ENCODE peak calls at places on chromosomes 4 and X, in seven cellular contexts. I, N, Q, H, S, K and F are unnamed samples.

GRCh38 chrX:140164383-140164782 is 199.1 kb upstream of the CXorf66 start:
- DNase-seq in Q (no peak), I (no peak), N (no peak), H (no peak), S (no peak), K (no peak), F (no peak)

GRCh38 chr4:168840988-168841681 is 168.9 kb downstream of the CBR4 start:
- DNase-seq in S (no peak), H (no peak), I (peak; percentile 39), N (no peak), Q (no peak), K (no peak), F (no peak)

GRCh38 chr4:53616219-53616618 is 24.9 kb upstream of the LNX1 start:
- DNase-seq in N (no peak), I (no peak), K (no peak), S (no peak), Q (no peak), H (no peak), F (no peak)

GRCh38 chrX:132853040-132853439 is 105.4 kb downstream of the HS6ST2 start:
- DNase-seq in N (no peak), Q (no peak), K (no peak), S (no peak), I (no peak), H (no peak), F (no peak)

GRCh38 chr4:131091896-131092295 is 1995.9 kb downstream of the C4orf33 start:
- DNase-seq in N (peak; percentile 47), Q (no peak), S (peak; percentile 30), H (peak; percentile 15), K (no peak), I (no peak), F (no peak)

GRCh38 chr4:34676390-34676789 is 1567.9 kb downstream of the ARAP2 start:
- DNase-seq in Q (no peak), N (no peak), I (no peak), S (no peak), H (peak; percentile 9), K (no peak), F (no peak)

GRCh38 chrX:137032841-137033773 is 688 bp downstream of the GPR101 start:
- DNase-seq in N (no peak), S (no peak), K (no peak), I (no peak), H (no peak), Q (no peak), F (no peak)

GRCh38 chr4:7295917-7296660 is 103.8 kb downstream of the SORCS2 start:
- DNase-seq in Q (no peak), H (no peak), K (no peak), I (no peak), N (peak; percentile 50), S (no peak), F (no peak)

GRCh38 chr4:77881460-77882295 is 19.0 kb downstream of the MRPL1 start:
- DNase-seq in Q (no peak), S (no peak), I (no peak), K (no peak), N (no peak), H (no peak), F (no peak)

GRCh38 chr4:125389713-125390112 is 75.0 kb downstream of the FAT4 start:
- DNase-seq in Q (no peak), K (no peak), H (no peak), N (no peak), I (no peak), S (no peak), F (no peak)

GRCh38 chr4:40525811-40526598 is 103.7 kb downstream of the RBM47 start:
- DNase-seq in N (no peak), H (no peak), I (peak; percentile 17), S (no peak), Q (no peak), K (no peak), F (no peak)

GRCh38 chr4:7280906-7281305 is 88.6 kb downstream of the SORCS2 start:
- DNase-seq in H (no peak), N (no peak), I (no peak), Q (no peak), S (no peak), K (no peak), F (no peak)

GRCh38 chrX:118780509-118780908 is 43.1 kb upstream of the ZCCHC12 start:
- DNase-seq in I (no peak), Q (no peak), H (no peak), S (peak; percentile 2), K (no peak), N (no peak), F (no peak)

GRCh38 chrX:153781428-153782047 is 697 bp downstream of the SRPK3 start:
- DNase-seq in I (no peak), H (no peak), K (no peak), N (no peak), Q (no peak), S (peak; percentile 54), F (no peak)

GRCh38 chrX:83658731-83659130 is 150.6 kb downstream of the POU3F4 start:
- DNase-seq in I (no peak), H (peak; percentile 26), K (no peak), N (no peak), S (no peak), Q (no peak), F (no peak)

GRCh38 chr4:180060159-180060889 is 2182.9 kb upstream of the TENM3 start:
- DNase-seq in N (peak; percentile 33), H (peak; percentile 45), K (no peak), Q (no peak), S (no peak), I (no peak), F (peak; percentile 25)

GRCh38 chr4:4427478-4427870 is 40.6 kb downstream of the NSG1 start:
- DNase-seq in Q (no peak), I (no peak), N (no peak), H (no peak), K (no peak), S (no peak), F (no peak)

GRCh38 chr4:175811171-175811570 is 893 bp downstream of the GPM6A start:
- DNase-seq in Q (no peak), H (no peak), I (no peak), K (no peak), N (no peak), S (no peak), F (no peak)

GRCh38 chrX:80334583-80334982 is 85.7 kb upstream of the TENT5D start:
- DNase-seq in N (no peak), I (no peak), K (no peak), S (no peak), Q (no peak), H (no peak), F (no peak)

GRCh38 chr4:183011213-183011907 is 87.7 kb upstream of the WWC2 start:
- DNase-seq in N (no peak), H (no peak), K (no peak), I (no peak), Q (no peak), S (no peak), F (no peak)

GRCh38 chr4:65561164-65561563 is 109.1 kb downstream of the EPHA5 start:
- DNase-seq in S (no peak), N (no peak), K (no peak), H (no peak), I (no peak), Q (no peak), F (no peak)

GRCh38 chr4:2497931-2498330 is 29.0 kb downstream of the RNF4 start:
- DNase-seq in I (no peak), S (no peak), H (no peak), K (no peak), N (peak; percentile 30), Q (no peak), F (no peak)

GRCh38 chr4:152831416-152831815 is 51.7 kb downstream of the ARFIP1 start:
- DNase-seq in I (no peak), N (no peak), Q (no peak), S (no peak), H (no peak), K (no peak), F (no peak)

GRCh38 chr4:151173751-151174325 is 74.4 kb downstream of the RPS3A start:
- DNase-seq in K (no peak), Q (no peak), S (no peak), H (no peak), N (no peak), I (no peak), F (no peak)

GRCh38 chr4:78143634-78144033 is 86.5 kb downstream of the FRAS1 start:
- DNase-seq in K (no peak), Q (no peak), H (no peak), N (no peak), S (no peak), I (no peak), F (no peak)

GRCh38 chr4:119093042-119093827 is 42.4 kb upstream of the MYOZ2 start:
- DNase-seq in H (no peak), K (no peak), Q (no peak), S (no peak), I (no peak), N (no peak), F (no peak)

GRCh38 chr4:6565691-6566431 is 9.1 kb upstream of the MAN2B2 start:
- DNase-seq in K (no peak), N (no peak), Q (no peak), H (no peak), S (no peak), I (no peak), F (no peak)

GRCh38 chrX:107775734-107776511 is at the start of gene TSC22D3:
- DNase-seq in H (peak; percentile 89), Q (peak; percentile 87), N (peak; percentile 68), K (peak; percentile 26), S (peak; percentile 58), I (peak; percentile 76), F (peak; percentile 50)

GRCh38 chrX:155218777-155219176 is 2.5 kb downstream of the VBP1 start:
- DNase-seq in Q (no peak), H (no peak), I (no peak), K (no peak), N (no peak), S (no peak), F (no peak)

GRCh38 chrX:117898206-117898605 is 218.4 kb downstream of the KLHL13 start:
- DNase-seq in N (no peak), I (no peak), K (no peak), Q (no peak), H (no peak), S (no peak), F (no peak)

GRCh38 chr4:121736735-121737351 is 28.1 kb downstream of the SMIM43 start:
- DNase-seq in Q (no peak), H (peak; percentile 42), S (peak; percentile 3), I (peak; percentile 18), K (peak; percentile 12), N (peak; percentile 14), F (peak; percentile 19)

GRCh38 chrX:14899607-14900006 is 26.4 kb downstream of the MOSPD2 start:
- DNase-seq in I (no peak), S (no peak), N (no peak), H (no peak), K (no peak), Q (no peak), F (no peak)

GRCh38 chr4:99317354-99317753 is 3.8 kb downstream of the ADH1B start:
- DNase-seq in Q (no peak), K (no peak), H (no peak), N (no peak), S (no peak), I (no peak), F (no peak)

GRCh38 chrX:35809816-35810215 is 11.7 kb downstream of the MAGEB16 start:
- DNase-seq in I (no peak), N (no peak), S (no peak), K (no peak), Q (no peak), H (no peak), F (no peak)

GRCh38 chr4:173494013-173494970 is 35.7 kb downstream of the HAND2 start:
- DNase-seq in N (peak; percentile 37), Q (peak; percentile 60), I (peak; percentile 46), H (peak; percentile 80), K (peak; percentile 55), S (peak; percentile 83), F (no peak)

GRCh38 chrX:15679246-15679645 is 14.6 kb upstream of the CLTRN start:
- DNase-seq in N (no peak), K (no peak), Q (no peak), S (no peak), H (no peak), I (no peak), F (no peak)

GRCh38 chrX:42951747-42952146 is 173.8 kb upstream of the PPP1R2C start:
- DNase-seq in H (no peak), S (no peak), Q (no peak), I (no peak), K (no peak), N (no peak), F (no peak)

GRCh38 chrX:42220083-42220482 is 296.7 kb upstream of the CASK start:
- DNase-seq in Q (no peak), H (no peak), S (no peak), I (no peak), K (no peak), N (no peak), F (no peak)